ENCODE peak calls at places on chromosomes 13 and 19, in six cellular contexts. Z is adrenal gland, D is breast epithelium, Q is ovary, V is HCT116, O is uterus. K is an unnamed sample.

GRCh38 chr19:18023596-18024212 is 15.7 kb downstream of the ARRDC2 start:
- DNase-seq in Z (peak; percentile 80), D (no peak), Q (no peak), V (no peak), O (peak; percentile 78), K (peak; percentile 90)

GRCh38 chr13:45846681-45847080 is 4.9 kb downstream of the SIAH3 start:
- DNase-seq in Z (no peak), D (no peak), Q (no peak), V (no peak), O (no peak), K (no peak)

GRCh38 chr13:24279706-24280105 is 29.7 kb upstream of the C1QTNF9 start:
- DNase-seq in Z (peak; percentile 38), D (no peak), Q (peak; percentile 33), V (no peak), O (no peak), K (no peak)

GRCh38 chr13:43874512-43875092 is 4.9 kb downstream of the CCDC122 start:
- DNase-seq in Z (no peak), D (no peak), Q (no peak), V (no peak), O (no peak), K (no peak)

GRCh38 chr13:44649118-44649455 is 73.0 kb upstream of the TSC22D1 start:
- DNase-seq in Z (no peak), D (no peak), Q (no peak), V (no peak), O (no peak), K (no peak)

GRCh38 chr13:36094478-36094877 is 36.7 kb downstream of the DCLK1 start:
- DNase-seq in Z (no peak), D (no peak), Q (no peak), V (no peak), O (no peak), K (no peak)

GRCh38 chr19:3653865-3654513 is 27.4 kb upstream of the CACTIN start:
- DNase-seq in Z (no peak), D (no peak), Q (no peak), V (no peak), O (no peak), K (no peak)

GRCh38 chr13:99959127-99959529 is 12.4 kb downstream of the ZIC5 start:
- DNase-seq in Z (no peak), D (no peak), Q (no peak), V (no peak), O (no peak), K (no peak)

GRCh38 chr13:114157869-114158495 is 21.1 kb upstream of the CFAP97D2 start:
- DNase-seq in Z (no peak), D (no peak), Q (no peak), V (no peak), O (no peak), K (no peak)

GRCh38 chr19:5302396-5302795 is 38.2 kb downstream of the PTPRS start:
- DNase-seq in Z (no peak), D (no peak), Q (no peak), V (no peak), O (no peak), K (peak; percentile 78)

GRCh38 chr19:41849067-41849466 is 4.2 kb downstream of the DMRTC2 start:
- DNase-seq in Z (no peak), D (no peak), Q (no peak), V (no peak), O (no peak), K (no peak)

GRCh38 chr19:829129-829758 is 1.6 kb downstream of the AZU1 start:
- DNase-seq in Z (no peak), D (no peak), Q (no peak), V (no peak), O (no peak), K (no peak)

GRCh38 chr19:38701455-38702063 is 42.7 kb downstream of the CAPN12 start:
- DNase-seq in Z (peak; percentile 66), D (no peak), Q (no peak), V (no peak), O (no peak), K (no peak)

GRCh38 chr13:43664700-43665191 is 122.0 kb downstream of the ENOX1 start:
- DNase-seq in Z (no peak), D (no peak), Q (peak; percentile 27), V (no peak), O (peak; percentile 23), K (no peak)

GRCh38 chr13:42211704-42212103 is 60.2 kb upstream of the AKAP11 start:
- DNase-seq in Z (no peak), D (no peak), Q (no peak), V (no peak), O (no peak), K (no peak)

GRCh38 chr19:23070353-23070781 is 46.5 kb upstream of the ZNF730 start:
- DNase-seq in Z (no peak), D (no peak), Q (peak; percentile 33), V (no peak), O (peak; percentile 26), K (peak; percentile 70)

GRCh38 chr19:13978306-13978705 is 26.0 kb downstream of the DCAF15 start:
- DNase-seq in Z (peak; percentile 60), D (peak; percentile 69), Q (peak; percentile 86), V (no peak), O (peak; percentile 92), K (peak; percentile 85)

GRCh38 chr13:31756346-31756745 is 17.0 kb downstream of the RXFP2 start:
- DNase-seq in Z (no peak), D (no peak), Q (no peak), V (no peak), O (peak; percentile 24), K (no peak)

GRCh38 chr19:40674291-40674690 is 16.2 kb downstream of the NUMBL start:
- DNase-seq in Z (no peak), D (no peak), Q (no peak), V (no peak), O (no peak), K (no peak)

GRCh38 chr13:40457844-40458243 is 208.6 kb downstream of the FOXO1 start:
- DNase-seq in Z (no peak), D (no peak), Q (no peak), V (no peak), O (no peak), K (no peak)

GRCh38 chr13:75635621-75636338 is at the start of gene LMO7:
- DNase-seq in Z (peak; percentile 52), D (peak; percentile 57), Q (peak; percentile 55), V (no peak), O (peak; percentile 32), K (peak; percentile 35)

GRCh38 chr13:30142502-30143211 is 164.7 kb downstream of the KATNAL1 start:
- DNase-seq in Z (peak; percentile 68), D (peak; percentile 65), Q (peak; percentile 52), V (peak; percentile 21), O (peak; percentile 73), K (peak; percentile 22)

GRCh38 chr13:102277286-102277685 is 124.6 kb downstream of the FGF14 start:
- DNase-seq in Z (no peak), D (no peak), Q (no peak), V (no peak), O (peak; percentile 28), K (no peak)

GRCh38 chr13:50512602-50513527 is 330.6 kb downstream of the DLEU7 start:
- DNase-seq in Z (peak; percentile 65), D (no peak), Q (peak; percentile 56), V (no peak), O (peak; percentile 61), K (peak; percentile 66)

GRCh38 chr13:28392428-28392827 is 102.5 kb downstream of the FLT1 start:
- DNase-seq in Z (no peak), D (no peak), Q (no peak), V (no peak), O (no peak), K (no peak)

GRCh38 chr13:49810825-49811526 is 18.5 kb upstream of the KPNA3 start:
- DNase-seq in Z (peak; percentile 72), D (no peak), Q (peak; percentile 17), V (no peak), O (no peak), K (peak; percentile 27)

GRCh38 chr13:80237646-80238045 is 103.3 kb downstream of the SPRY2 start:
- DNase-seq in Z (no peak), D (no peak), Q (no peak), V (no peak), O (no peak), K (no peak)

GRCh38 chr13:20873348-20873747 is 29.2 kb downstream of the XPO4 start:
- DNase-seq in Z (no peak), D (no peak), Q (no peak), V (no peak), O (no peak), K (no peak)

GRCh38 chr19:15421726-15422260 is 3.0 kb upstream of the AKAP8L start:
- DNase-seq in Z (no peak), D (no peak), Q (peak; percentile 54), V (no peak), O (no peak), K (no peak)

GRCh38 chr13:112901951-112902651 is 66.9 kb upstream of the MCF2L start:
- DNase-seq in Z (peak; percentile 8), D (peak; percentile 52), Q (no peak), V (no peak), O (no peak), K (no peak)
- H3K4me1 ChIP-seq in Z (no peaks in the 10 kb centered on the region), D (peaks cover 4% of the 10 kb centered on the region), Q (no peaks in the 10 kb centered on the region), V (peaks cover 13% of the 10 kb centered on the region), O (no peaks in the 10 kb centered on the region), K (no peaks in the 10 kb centered on the region)

GRCh38 chr19:1941146-1942077 is at the start of gene CSNK1G2:
- DNase-seq in Z (peak; percentile 32), D (no peak), Q (peak; percentile 42), V (no peak), O (peak; percentile 43), K (no peak)
- TF ChIP-seq POLR2A in Z (no peak), D (no peak), Q (no peak), V (peak; percentile 19), O (no peak), K (no peak)

DNA sequence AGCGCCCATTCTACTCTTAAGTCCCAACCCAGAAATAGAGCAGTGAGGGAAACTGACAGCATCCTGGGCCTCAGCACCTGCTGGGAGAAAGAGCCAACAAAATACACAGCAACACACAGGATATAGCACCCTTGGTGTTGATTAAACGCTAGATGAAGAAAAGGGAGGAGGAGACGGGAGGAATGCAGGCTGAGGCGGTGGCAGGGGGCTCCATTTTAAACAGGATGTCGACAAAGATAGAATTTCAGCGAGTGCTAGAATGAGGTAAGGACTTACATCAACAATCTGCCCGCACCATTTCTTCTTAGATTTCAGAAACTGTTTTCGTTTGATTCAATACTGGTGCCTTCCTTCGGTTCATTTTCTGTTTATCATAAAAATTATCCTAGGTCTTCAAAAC is 4.7 kb upstream of the RAB20 start:
- DNase-seq in Z (no peak), D (no peak), Q (no peak), V (no peak), O (no peak), K (no peak)
- H3K4me1 ChIP-seq in Z (peaks cover 10% of the 10 kb centered on the region), D (no peaks in the 10 kb centered on the region), Q (peaks cover 4% of the 10 kb centered on the region), V (peaks cover 24% of the 10 kb centered on the region), O (peaks cover 4% of the 10 kb centered on the region), K (peaks cover 12% of the 10 kb centered on the region)

GRCh38 chr19:11528551-11529341 is at the start of gene ECSIT:
- DNase-seq in Z (peak; percentile 100), D (peak; percentile 98), Q (peak; percentile 97), V (peak; percentile 97), O (peak; percentile 99), K (peak; percentile 99)
- TF ChIP-seq POLR2A in Z (peak; percentile 78), D (peak; percentile 34), Q (peak; percentile 10), V (peak; percentile 27), O (peak; percentile 58), K (no peak)

GRCh38 chr19:35292986-35293732 is 1.2 kb downstream of the MAG start:
- DNase-seq in Z (no peak), D (no peak), Q (no peak), V (no peak), O (no peak), K (no peak)
- H3K4me1 ChIP-seq in Z (no peaks in the 10 kb centered on the region), D (no peaks in the 10 kb centered on the region), Q (no peaks in the 10 kb centered on the region), V (peaks cover 7% of the 10 kb centered on the region), O (no peaks in the 10 kb centered on the region), K (no peaks in the 10 kb centered on the region)